ENCODE peak calls at places on chromosomes 2 and 18, in eight cellular contexts. N is epithelial cell of esophagus; K is activated CD8-positive, alpha-beta memory T cell treated with anti-CD3 and anti-CD28 coated beads for 1 hour; T is hippocampal formation; Q is EL; D is A673; R is substantia nigra; J is NCI-H460. P is an unnamed sample.
A peak's percentile ranks its signal among the peaks of the same experiment; 100 is the strongest.

GRCh38 chr2:236656721-236657120 is 87.1 kb downstream of the ACKR3 start:
- DNase-seq in N (no peak), K (no peak), T (no peak), Q (no peak), D (no peak), R (no peak), J (no peak), P (no peak)

GRCh38 chr2:6970976-6971480 is 53.8 kb downstream of the RNF144A start:
- DNase-seq in N (no peak), K (no peak), T (no peak), Q (no peak), D (no peak), R (no peak), J (no peak), P (no peak)

GRCh38 chr2:56380861-56381260 is 197.1 kb downstream of the CCDC85A start:
- DNase-seq in N (no peak), K (no peak), T (no peak), Q (no peak), D (no peak), R (no peak), J (no peak), P (no peak)

GRCh38 chr2:107338059-107338458 is 452.1 kb upstream of the ST6GAL2 start:
- DNase-seq in N (no peak), K (no peak), T (no peak), Q (no peak), D (no peak), R (no peak), J (no peak), P (no peak)

GRCh38 chr2:144938308-144938709 is 418.4 kb upstream of the ZEB2 start:
- DNase-seq in N (peak; percentile 39), K (no peak), T (no peak), Q (peak; percentile 84), D (peak; percentile 93), R (no peak), J (peak; percentile 85), P (no peak)

GRCh38 chr2:42770288-42771131 is 6.6 kb upstream of the OXER1 start:
- DNase-seq in N (peak; percentile 32), K (no peak), T (no peak), Q (peak; percentile 33), D (peak; percentile 41), R (no peak), J (peak; percentile 34), P (peak; percentile 52)

GRCh38 chr2:30530346-30530745 is 83.3 kb downstream of the LCLAT1 start:
- DNase-seq in N (no peak), K (no peak), T (no peak), Q (no peak), D (no peak), R (no peak), J (no peak), P (no peak)

GRCh38 chr18:48799724-48800315 is 150.9 kb downstream of the SMAD7 start:
- DNase-seq in N (no peak), K (no peak), T (no peak), Q (no peak), D (no peak), R (no peak), J (no peak), P (no peak)

GRCh38 chr2:222357930-222358329 is 59.1 kb upstream of the PAX3 start:
- DNase-seq in N (no peak), K (no peak), T (no peak), Q (no peak), D (no peak), R (no peak), J (no peak), P (no peak)

GRCh38 chr2:201448701-201449100 is 2.6 kb downstream of the TRAK2 start:
- DNase-seq in N (peak; percentile 76), K (no peak), T (no peak), Q (no peak), D (no peak), R (no peak), J (no peak), P (no peak)

GRCh38 chr2:222610746-222611145 is 45.1 kb downstream of the FARSB start:
- DNase-seq in N (peak; percentile 6), K (no peak), T (no peak), Q (peak; percentile 6), D (peak; percentile 18), R (no peak), J (no peak), P (no peak)

GRCh38 chr2:119108186-119108585 is 50.4 kb downstream of the C1QL2 start:
- DNase-seq in N (no peak), K (no peak), T (no peak), Q (no peak), D (no peak), R (no peak), J (no peak), P (no peak)

GRCh38 chr2:105365176-105365575 is 27.8 kb downstream of the C2orf49 start:
- DNase-seq in N (no peak), K (no peak), T (no peak), Q (no peak), D (no peak), R (no peak), J (no peak), P (no peak)

GRCh38 chr2:143128681-143129580 is at the start of gene ARHGAP15:
- DNase-seq in N (peak; percentile 6), K (peak; percentile 34), T (no peak), Q (no peak), D (no peak), R (no peak), J (no peak), P (peak; percentile 91)

GRCh38 chr2:161171595-161171929 is 11.3 kb downstream of the TANK start:
- DNase-seq in N (peak; percentile 40), K (no peak), T (no peak), Q (no peak), D (peak; percentile 45), R (no peak), J (no peak), P (no peak)

GRCh38 chr18:38909972-38910371 is 1344.4 kb upstream of the CELF4 start:
- DNase-seq in N (peak; percentile 36), K (no peak), T (no peak), Q (no peak), D (no peak), R (no peak), J (no peak), P (no peak)

GRCh38 chr2:27724905-27725693 is 46.4 kb upstream of the MRPL33 start:
- DNase-seq in N (no peak), K (no peak), T (no peak), Q (peak; percentile 74), D (no peak), R (no peak), J (no peak), P (no peak)

GRCh38 chr18:55781481-55781957 is 193.5 kb upstream of the TCF4 start:
- DNase-seq in N (peak; percentile 82), K (no peak), T (peak; percentile 52), Q (peak; percentile 72), D (peak; percentile 87), R (peak; percentile 58), J (no peak), P (peak; percentile 20)

GRCh38 chr18:23585007-23585871 is 1.1 kb downstream of the NPC1 start:
- DNase-seq in N (peak; percentile 84), K (no peak), T (no peak), Q (peak; percentile 48), D (peak; percentile 54), R (no peak), J (no peak), P (peak; percentile 48)

GRCh38 chr2:212904646-212905045 is 246.8 kb downstream of the IKZF2 start:
- DNase-seq in N (peak; percentile 29), K (no peak), T (no peak), Q (no peak), D (no peak), R (no peak), J (no peak), P (no peak)

GRCh38 chr18:9617006-9617542 is 2.7 kb upstream of the PPP4R1 start:
- DNase-seq in N (no peak), K (no peak), T (no peak), Q (peak; percentile 42), D (peak; percentile 8), R (no peak), J (no peak), P (no peak)

GRCh38 chr2:151007365-151007764 is 254.3 kb downstream of the RBM43 start:
- DNase-seq in N (no peak), K (no peak), T (no peak), Q (no peak), D (peak; percentile 53), R (no peak), J (no peak), P (no peak)

GRCh38 chr2:240467659-240468299 is 32.3 kb downstream of the GPC1 start:
- DNase-seq in N (no peak), K (no peak), T (no peak), Q (no peak), D (no peak), R (no peak), J (no peak), P (no peak)

GRCh38 chr2:43184339-43184895 is 42.0 kb downstream of the ZFP36L2 start:
- DNase-seq in N (peak; percentile 97), K (no peak), T (no peak), Q (peak; percentile 43), D (no peak), R (no peak), J (no peak), P (no peak)

GRCh38 chr2:207600211-207600610 is 25.0 kb downstream of the METTL21A start:
- DNase-seq in N (no peak), K (no peak), T (no peak), Q (peak; percentile 22), D (no peak), R (no peak), J (no peak), P (no peak)

GRCh38 chr2:160308915-160309314 is 108.8 kb upstream of the ITGB6 start:
- DNase-seq in N (peak; percentile 88), K (no peak), T (no peak), Q (peak; percentile 93), D (peak; percentile 18), R (no peak), J (no peak), P (no peak)

P was measured in OCI-LY7.